ENCODE peak calls at places on chromosomes 16 and 17, in eight cellular contexts. D is stomach; U is GM23248; B is CD8-positive, alpha-beta T cell; O is SK-N-MC; K is A673; H is small intestine; Y is right atrium auricular region. Q is an unnamed sample. For H3K9me3, the result is how much of the 10 kb centered on the place peaks cover.

GRCh38 chr17:76544123-76544915 is 4.5 kb downstream of the PRCD start:
- DNase-seq in U (no peak), B (no peak), O (no peak), D (no peak), H (no peak), K (no peak), Y (no peak), Q (no peak)

GRCh38 chr17:81556175-81556691 is 4.1 kb upstream of the FAAP100 start:
- DNase-seq in H (peak), O (no peak), Y (no peak), U (peak), K (no peak), D (no peak), B (no peak), Q (no peak)

GRCh38 chr16:29114476-29115012 is 129.7 kb downstream of the LAT start:
- DNase-seq in D (no peak), H (peak), K (no peak), U (no peak), O (no peak), B (no peak), Y (no peak), Q (no peak)

GRCh38 chr16:88087517-88087877 is 136.3 kb downstream of the BANP start:
- DNase-seq in B (no peak), K (no peak), H (no peak), U (no peak), O (no peak), D (no peak), Y (no peak), Q (no peak)

GRCh38 chr17:75785016-75785769 is 587 bp downstream of the UNK start:
- DNase-seq in U (peak), D (peak), Y (peak), K (peak), H (peak), O (no peak), B (peak), Q (no peak)

GRCh38 chr17:12813680-12814079 is 24.4 kb downstream of the ARHGAP44 start:
- DNase-seq in H (no peak), B (no peak), K (no peak), Y (no peak), U (no peak), O (no peak), D (no peak), Q (no peak)

GRCh38 chr17:70040336-70040735 is 34.7 kb upstream of the KCNJ16 start:
- DNase-seq in B (no peak), Y (no peak), O (no peak), D (no peak), H (no peak), K (no peak), U (peak), Q (no peak)

GRCh38 chr16:68396481-68396880 is 51.8 kb downstream of the SMPD3 start:
- DNase-seq in H (peak), U (peak), B (peak), O (no peak), K (peak), Y (no peak), D (peak), Q (peak)

GRCh38 chr17:50205111-50205821 is 3.8 kb upstream of the COL1A1 start:
- DNase-seq in D (no peak), O (no peak), U (peak), K (no peak), B (no peak), H (no peak), Y (no peak), Q (no peak)

DNA sequence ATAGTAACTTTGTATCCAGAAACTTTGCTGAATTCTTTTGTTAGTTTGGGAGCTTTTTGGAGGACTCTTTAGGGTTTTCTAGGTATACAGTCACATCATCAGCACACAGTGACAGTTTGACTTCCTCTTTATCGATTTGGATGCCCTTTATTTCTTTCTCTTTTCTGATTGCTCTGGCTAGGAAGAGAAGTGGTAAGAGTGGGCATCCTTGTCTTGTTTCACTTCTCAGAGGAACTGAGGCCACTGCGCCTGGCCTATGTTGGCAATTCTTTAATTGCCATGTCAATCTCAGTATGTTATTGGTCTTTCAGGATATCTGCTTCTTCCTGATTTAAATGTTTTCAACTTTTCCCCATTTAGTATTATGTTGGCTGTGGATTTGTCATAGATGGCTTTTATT is 24.6 kb downstream of the ATF7IP2 start:
- DNase-seq in H (no peak), D (no peak), Y (no peak), O (no peak), B (no peak), K (no peak), U (no peak), Q (no peak)
- H3K9me3 ChIP-seq in H (under half), D (half or more), Y (half or more), O (under half), B (under half), K (under half), U (under half), Q (under half)

DNA sequence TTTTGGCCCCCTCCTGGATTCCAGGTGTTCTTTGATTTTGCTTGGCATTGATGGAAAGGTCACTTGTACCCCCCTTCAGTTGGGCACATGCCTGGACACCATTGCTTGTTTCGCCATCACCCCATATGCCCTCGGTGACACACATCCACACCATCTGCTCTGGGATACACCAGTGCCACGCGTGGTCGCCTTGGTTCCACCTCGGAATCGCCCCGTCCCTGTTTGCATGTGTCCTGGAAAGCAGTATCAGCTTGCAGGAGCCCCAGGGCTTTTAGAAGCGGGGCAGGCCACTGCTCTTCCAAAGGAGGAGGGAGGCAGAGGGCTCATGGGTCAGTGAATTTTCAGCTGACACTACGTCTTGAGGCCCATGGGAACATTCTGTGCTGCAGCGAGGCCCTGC is 607.9 kb downstream of the KCNJ18 start:
- DNase-seq in Y (no peak), U (no peak), K (no peak), D (no peak), O (no peak), B (no peak), H (no peak), Q (no peak)
- H3K9me3 ChIP-seq in Y (under half), U (under half), K (under half), D (half or more), O (under half), B (under half), H (under half), Q (under half)

GRCh38 chr16:3408561-3409197 is 7.7 kb downstream of the ZNF174 start:
- DNase-seq in K (no peak), B (no peak), D (no peak), U (no peak), O (no peak), H (no peak), Y (no peak), Q (no peak)
- H3K9me3 ChIP-seq in K (half or more), B (under half), D (half or more), U (under half), O (under half), H (under half), Y (half or more), Q (under half)

GRCh38 chr17:39598047-39598481 is 9.7 kb downstream of the NEUROD2 start:
- DNase-seq in U (no peak), O (no peak), B (no peak), Y (no peak), D (peak), K (no peak), H (no peak), Q (no peak)

GRCh38 chr17:39595294-39595693 is 12.4 kb downstream of the NEUROD2 start:
- DNase-seq in O (no peak), B (no peak), D (no peak), Y (no peak), H (no peak), U (no peak), K (no peak), Q (no peak)

GRCh38 chr17:39597372-39598046 is 10.2 kb downstream of the NEUROD2 start:
- DNase-seq in B (no peak), D (no peak), K (no peak), H (no peak), Y (no peak), O (no peak), U (no peak), Q (no peak)

GRCh38 chr17:39596543-39597267 is 11.0 kb downstream of the NEUROD2 start:
- DNase-seq in K (no peak), H (no peak), B (no peak), Y (no peak), D (no peak), U (no peak), O (no peak), Q (no peak)

DNA sequence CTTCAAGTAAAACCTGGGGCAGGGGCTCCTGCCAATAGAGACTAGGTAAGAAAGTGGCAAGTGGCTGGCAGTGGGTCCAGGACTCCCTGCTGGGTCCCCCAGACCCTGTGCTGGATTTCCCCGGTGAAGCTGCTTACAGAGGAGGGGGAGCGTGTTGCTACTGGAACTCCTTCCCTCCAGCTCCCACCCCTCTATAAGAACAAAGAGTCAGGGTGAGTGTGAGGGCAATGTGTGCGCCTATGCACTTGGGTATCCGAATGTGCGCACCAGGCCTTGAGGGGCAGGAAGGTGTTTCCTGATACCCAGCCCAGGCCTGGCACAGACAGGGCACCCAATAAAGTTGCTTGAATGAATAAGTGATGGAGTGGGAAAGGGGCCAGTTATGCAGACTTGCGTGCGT is 11.8 kb downstream of the NEUROD2 start:
- DNase-seq in D (no peak), H (no peak), K (no peak), B (no peak), Y (no peak), U (no peak), O (no peak), Q (no peak)
- H3K9me3 ChIP-seq in D (under half), H (under half), K (under half), B (under half), Y (under half), U (under half), O (under half), Q (under half)

GRCh38 chr16:3363793-3364192 is 8.1 kb downstream of the OR2C1 start:
- DNase-seq in U (no peak), O (no peak), H (no peak), D (no peak), B (no peak), Y (no peak), K (no peak), Q (no peak)

GRCh38 chr16:3364774-3365427 is 9.2 kb downstream of the OR2C1 start:
- DNase-seq in H (peak), U (peak), O (no peak), K (peak), Y (peak), D (peak), B (peak), Q (peak)

GRCh38 chr16:3358884-3359283 is 3.2 kb downstream of the OR2C1 start:
- DNase-seq in Y (no peak), D (no peak), U (no peak), B (no peak), K (no peak), O (no peak), H (no peak), Q (no peak)

DNA sequence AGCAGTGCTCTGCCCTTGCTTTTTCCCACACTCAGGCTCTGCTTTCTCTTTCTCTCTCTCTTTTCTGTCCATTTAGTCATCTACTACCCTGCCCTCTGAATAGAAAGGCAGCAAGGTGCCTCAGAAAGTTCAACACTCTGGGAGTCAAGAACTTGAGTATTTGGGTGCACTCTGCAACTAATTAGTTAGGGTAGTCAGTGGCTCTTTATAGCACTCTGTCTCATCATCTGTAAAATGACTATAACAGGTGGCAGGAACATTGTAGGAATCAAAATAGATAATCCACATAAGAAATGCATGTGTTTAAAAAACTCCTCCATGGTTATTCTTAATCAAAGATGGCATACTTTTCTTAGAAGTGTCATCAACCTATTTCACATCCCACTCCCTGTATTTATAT is 7.2 kb downstream of the OR2C1 start:
- DNase-seq in U (no peak), B (no peak), Y (no peak), O (no peak), H (no peak), K (no peak), D (no peak), Q (no peak)
- H3K9me3 ChIP-seq in U (under half), B (under half), Y (under half), O (under half), H (under half), K (under half), D (under half), Q (under half)

DNA sequence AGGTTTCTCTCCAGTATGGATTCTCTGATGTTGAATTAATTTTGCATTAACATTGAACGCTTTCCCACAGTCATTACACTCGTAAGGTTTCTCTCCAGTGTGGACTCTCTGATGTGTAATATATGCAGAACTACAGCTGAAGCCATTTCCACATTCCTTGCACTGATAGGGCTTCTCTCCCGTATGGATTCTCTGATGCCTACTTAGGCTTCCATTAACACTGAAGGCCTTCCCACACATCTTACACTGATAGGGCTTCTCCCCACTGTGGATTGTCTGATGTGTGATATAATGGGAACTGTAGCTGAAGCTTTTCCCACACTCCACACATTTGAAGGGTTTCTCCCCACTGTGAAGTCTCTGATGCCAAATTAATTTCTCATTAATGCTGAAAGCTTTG is 7.2 kb upstream of the TLE7 start:
- DNase-seq in B (no peak), O (no peak), H (no peak), K (no peak), D (no peak), U (no peak), Y (no peak), Q (no peak)
- H3K9me3 ChIP-seq in B (under half), O (under half), H (under half), K (half or more), D (half or more), U (under half), Y (half or more), Q (under half)

DNA sequence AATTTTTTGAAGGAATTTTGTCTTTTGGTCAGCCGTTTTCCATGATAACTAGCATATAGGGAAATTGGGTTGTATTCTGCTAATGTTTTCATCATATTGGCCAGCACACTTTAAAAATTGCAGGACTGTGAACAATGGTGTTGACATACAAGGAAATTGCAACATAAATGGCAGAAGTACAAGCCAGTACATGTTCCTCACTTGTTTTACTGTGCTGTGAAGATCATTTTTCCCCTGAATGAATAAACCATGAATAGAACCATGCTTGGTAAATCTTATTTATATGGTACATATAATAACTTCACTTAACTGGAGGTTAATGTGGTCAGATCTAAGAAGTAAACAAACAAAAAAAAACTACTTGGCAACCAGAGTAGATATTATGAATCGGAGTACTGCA is 22.8 kb downstream of the OMG start:
- DNase-seq in U (peak), O (no peak), K (peak), H (no peak), D (no peak), B (no peak), Y (no peak), Q (no peak)
- H3K9me3 ChIP-seq in U (under half), O (under half), K (under half), H (under half), D (under half), B (under half), Y (under half), Q (under half)

GRCh38 chr17:64769712-64770111 is 107.6 kb upstream of the SMURF2 start:
- DNase-seq in K (no peak), Y (no peak), D (no peak), O (no peak), U (no peak), H (no peak), B (no peak), Q (no peak)

GRCh38 chr17:64773836-64774761 is 112.0 kb upstream of the SMURF2 start:
- DNase-seq in Y (peak), B (no peak), K (peak), H (peak), O (no peak), D (peak), U (peak), Q (no peak)

GRCh38 chr17:64773386-64773835 is 111.3 kb upstream of the SMURF2 start:
- DNase-seq in D (no peak), K (no peak), H (no peak), O (no peak), B (no peak), Y (peak), U (no peak), Q (no peak)

GRCh38 chr17:64772845-64773299 is 110.8 kb upstream of the SMURF2 start:
- DNase-seq in K (no peak), D (no peak), U (no peak), Y (no peak), O (no peak), B (no peak), H (no peak), Q (no peak)

DNA sequence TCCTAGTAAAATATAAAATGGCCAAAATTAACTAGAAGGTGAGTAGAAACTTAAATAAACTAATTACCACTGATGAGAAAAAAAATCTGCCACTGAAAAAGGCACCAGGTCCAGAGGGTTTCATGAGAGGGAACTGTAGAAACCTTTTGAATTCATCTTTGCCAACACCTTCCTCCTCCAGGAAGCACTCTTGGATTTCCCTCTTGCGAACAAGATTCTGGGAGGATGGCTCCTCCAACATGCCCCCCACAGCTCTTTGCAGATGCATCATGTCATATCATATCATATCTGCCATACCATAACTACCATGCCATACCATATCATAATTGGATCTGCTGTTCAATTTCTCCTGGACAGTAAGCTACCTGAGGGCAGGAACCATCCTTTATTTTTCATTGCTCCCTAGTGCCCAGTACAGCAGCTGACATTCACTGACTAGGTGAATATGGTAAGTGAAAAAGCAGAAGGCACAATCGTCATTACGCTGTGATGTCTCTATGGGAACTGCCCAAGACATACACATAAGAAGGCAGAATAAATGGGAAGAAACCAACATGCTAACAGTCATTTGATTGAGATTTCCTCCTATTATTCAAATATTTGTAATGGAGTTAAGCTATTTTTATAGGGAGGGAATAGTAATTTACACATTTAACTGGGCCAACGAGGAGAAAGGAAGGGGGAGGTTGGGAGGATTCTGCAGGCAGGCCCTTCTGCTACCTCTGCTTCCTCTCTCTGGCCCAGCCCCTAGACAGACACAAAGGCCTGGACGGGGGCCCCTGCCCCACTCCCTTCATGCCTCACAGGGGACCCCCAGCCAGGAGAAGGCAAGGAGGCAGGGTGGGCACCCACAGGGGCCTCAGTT is 110.1 kb upstream of the SMURF2 start:
- DNase-seq in K (no peak), U (no peak), O (no peak), Y (peak), B (no peak), H (no peak), D (no peak), Q (no peak)
- H3K9me3 ChIP-seq in K (under half), U (under half), O (under half), Y (under half), B (under half), H (under half), D (under half), Q (under half)

GRCh38 chr16:77414752-77415231 is 20.0 kb downstream of the ADAMTS18 start:
- DNase-seq in H (no peak), O (no peak), B (no peak), Y (no peak), K (no peak), D (no peak), U (peak), Q (no peak)
- H3K9me3 ChIP-seq in H (under half), O (under half), B (under half), Y (under half), K (under half), D (under half), U (under half), Q (under half)

Q was measured in T-helper 17 cell.